ENCODE peak calls at places on chromosomes 2 and 18, in five cellular contexts. One of them, this sample, is unnamed.

GRCh38 chr2:201208563-201209252 is 25.8 kb downstream of the CASP10 start:
- DNase-seq in thyroid gland: no peak
- DNase-seq in adrenal gland: peak; percentile 20
- DNase-seq in body of pancreas: no peak
- DNase-seq in Peyer's patch: peak; percentile 79
- DNase-seq in this sample: no peak

GRCh38 chr18:78768655-78769501 is 210.7 kb upstream of the SALL3 start:
- DNase-seq in thyroid gland: no peak
- DNase-seq in adrenal gland: no peak
- DNase-seq in body of pancreas: no peak
- DNase-seq in Peyer's patch: no peak
- DNase-seq in this sample: no peak

GRCh38 chr2:138537170-138537915 is 35.8 kb downstream of the SPOPL start:
- DNase-seq in thyroid gland: no peak
- DNase-seq in adrenal gland: no peak
- DNase-seq in body of pancreas: no peak
- DNase-seq in Peyer's patch: no peak
- DNase-seq in this sample: no peak

GRCh38 chr2:169862816-169863215 is 35.6 kb downstream of the UBR3 start:
- DNase-seq in thyroid gland: no peak
- DNase-seq in adrenal gland: no peak
- DNase-seq in body of pancreas: no peak
- DNase-seq in Peyer's patch: no peak
- DNase-seq in this sample: no peak

GRCh38 chr2:121778736-121779487 is 23.5 kb downstream of the TSN start:
- DNase-seq in thyroid gland: no peak
- DNase-seq in adrenal gland: no peak
- DNase-seq in body of pancreas: no peak
- DNase-seq in Peyer's patch: no peak
- DNase-seq in this sample: no peak

GRCh38 chr2:83640506-83640905 is 818.6 kb downstream of the SUCLG1 start:
- DNase-seq in thyroid gland: no peak
- DNase-seq in adrenal gland: no peak
- DNase-seq in body of pancreas: no peak
- DNase-seq in Peyer's patch: no peak
- DNase-seq in this sample: no peak

GRCh38 chr2:220134756-220135534 is 507.5 kb downstream of the SLC4A3 start:
- DNase-seq in thyroid gland: no peak
- DNase-seq in adrenal gland: no peak
- DNase-seq in body of pancreas: no peak
- DNase-seq in Peyer's patch: no peak
- DNase-seq in this sample: no peak

GRCh38 chr18:22705328-22705727 is 227.8 kb upstream of the RBBP8 start:
- DNase-seq in thyroid gland: no peak
- DNase-seq in adrenal gland: no peak
- DNase-seq in body of pancreas: no peak
- DNase-seq in Peyer's patch: no peak
- DNase-seq in this sample: no peak

GRCh38 chr2:102839668-102840388 is 78.0 kb downstream of the TMEM182 start:
- DNase-seq in thyroid gland: peak; percentile 10
- DNase-seq in adrenal gland: peak; percentile 27
- DNase-seq in body of pancreas: peak; percentile 27
- DNase-seq in Peyer's patch: no peak
- DNase-seq in this sample: peak; percentile 22

GRCh38 chr18:80034852-80035406 is 695 bp downstream of the RBFA start:
- DNase-seq in thyroid gland: peak; percentile 3
- DNase-seq in adrenal gland: no peak
- DNase-seq in body of pancreas: no peak
- DNase-seq in Peyer's patch: no peak
- DNase-seq in this sample: no peak

GRCh38 chr2:86357392-86357963 is 20.1 kb upstream of the REEP1 start:
- DNase-seq in thyroid gland: no peak
- DNase-seq in adrenal gland: no peak
- DNase-seq in body of pancreas: no peak
- DNase-seq in Peyer's patch: no peak
- DNase-seq in this sample: no peak

GRCh38 chr2:239309398-239310245 is 91.2 kb downstream of the HDAC4 start:
- DNase-seq in thyroid gland: no peak
- DNase-seq in adrenal gland: peak; percentile 23
- DNase-seq in body of pancreas: no peak
- DNase-seq in Peyer's patch: no peak
- DNase-seq in this sample: no peak

GRCh38 chr2:33670392-33670937 is 71.4 kb upstream of the FAM98A start:
- DNase-seq in thyroid gland: no peak
- DNase-seq in adrenal gland: no peak
- DNase-seq in body of pancreas: no peak
- DNase-seq in Peyer's patch: no peak
- DNase-seq in this sample: no peak

GRCh38 chr2:210157546-210157945 is 13.7 kb downstream of the KANSL1L start:
- DNase-seq in thyroid gland: peak; percentile 31
- DNase-seq in adrenal gland: no peak
- DNase-seq in body of pancreas: no peak
- DNase-seq in Peyer's patch: no peak
- DNase-seq in this sample: no peak

GRCh38 chr2:161414385-161415040 is 1.6 kb upstream of the TBR1 start:
- DNase-seq in thyroid gland: no peak
- DNase-seq in adrenal gland: peak; percentile 23
- DNase-seq in body of pancreas: no peak
- DNase-seq in Peyer's patch: no peak
- DNase-seq in this sample: no peak

GRCh38 chr18:31680836-31681568 is 3.4 kb downstream of the B4GALT6 start:
- DNase-seq in thyroid gland: no peak
- DNase-seq in adrenal gland: no peak
- DNase-seq in body of pancreas: no peak
- DNase-seq in Peyer's patch: no peak
- DNase-seq in this sample: no peak

GRCh38 chr2:37325625-37326071 is 1.0 kb upstream of the PRKD3 start:
- DNase-seq in thyroid gland: peak; percentile 16
- DNase-seq in adrenal gland: no peak
- DNase-seq in body of pancreas: no peak
- DNase-seq in Peyer's patch: no peak
- DNase-seq in this sample: no peak

GRCh38 chr2:51722311-51722710 is 690.4 kb upstream of the NRXN1 start:
- DNase-seq in thyroid gland: no peak
- DNase-seq in adrenal gland: no peak
- DNase-seq in body of pancreas: no peak
- DNase-seq in Peyer's patch: no peak
- DNase-seq in this sample: no peak

GRCh38 chr2:109473006-109473380 is 140.8 kb downstream of the SEPTIN10 start:
- DNase-seq in thyroid gland: no peak
- DNase-seq in adrenal gland: no peak
- DNase-seq in body of pancreas: no peak
- DNase-seq in Peyer's patch: no peak
- DNase-seq in this sample: no peak

GRCh38 chr2:143946436-143947385 is 573.2 kb downstream of the ZEB2 start:
- DNase-seq in thyroid gland: no peak
- DNase-seq in adrenal gland: no peak
- DNase-seq in body of pancreas: no peak
- DNase-seq in Peyer's patch: no peak
- DNase-seq in this sample: no peak

GRCh38 chr2:21422050-21422449 is 298.3 kb downstream of the TDRD15 start:
- DNase-seq in thyroid gland: no peak
- DNase-seq in adrenal gland: no peak
- DNase-seq in body of pancreas: no peak
- DNase-seq in Peyer's patch: no peak
- DNase-seq in this sample: no peak

GRCh38 chr2:15940661-15941482 is 522 bp downstream of the MYCN start:
- DNase-seq in thyroid gland: peak; percentile 11
- DNase-seq in adrenal gland: no peak
- DNase-seq in body of pancreas: no peak
- DNase-seq in Peyer's patch: no peak
- DNase-seq in this sample: no peak

GRCh38 chr2:42809876-42810125 is 17.4 kb upstream of the HAAO start:
- DNase-seq in thyroid gland: peak; percentile 89
- DNase-seq in adrenal gland: peak; percentile 83
- DNase-seq in body of pancreas: peak; percentile 86
- DNase-seq in Peyer's patch: peak; percentile 74
- DNase-seq in this sample: peak; percentile 78

GRCh38 chr2:84238907-84239306 is 220.2 kb downstream of the SUCLG1 start:
- DNase-seq in thyroid gland: no peak
- DNase-seq in adrenal gland: no peak
- DNase-seq in body of pancreas: no peak
- DNase-seq in Peyer's patch: no peak
- DNase-seq in this sample: no peak

GRCh38 chr18:59660976-59661743 is 36.1 kb downstream of the CCBE1 start:
- DNase-seq in thyroid gland: no peak
- DNase-seq in adrenal gland: no peak
- DNase-seq in body of pancreas: no peak
- DNase-seq in Peyer's patch: no peak
- DNase-seq in this sample: no peak

GRCh38 chr18:72207280-72207679 is 336.9 kb downstream of the CBLN2 start:
- DNase-seq in thyroid gland: no peak
- DNase-seq in adrenal gland: no peak
- DNase-seq in body of pancreas: no peak
- DNase-seq in Peyer's patch: no peak
- DNase-seq in this sample: no peak

GRCh38 chr2:240235149-240235803 is 94.8 kb upstream of the OTOS start:
- DNase-seq in thyroid gland: no peak
- DNase-seq in adrenal gland: peak; percentile 23
- DNase-seq in body of pancreas: no peak
- DNase-seq in Peyer's patch: no peak
- DNase-seq in this sample: no peak

GRCh38 chr2:221420245-221420644 is 151.9 kb downstream of the EPHA4 start:
- DNase-seq in thyroid gland: no peak
- DNase-seq in adrenal gland: no peak
- DNase-seq in body of pancreas: no peak
- DNase-seq in Peyer's patch: no peak
- DNase-seq in this sample: no peak
- TF ChIP-seq POLR2A in thyroid gland: no peak
- TF ChIP-seq POLR2A in adrenal gland: no peak
- TF ChIP-seq POLR2A in body of pancreas: no peak
- TF ChIP-seq POLR2A in Peyer's patch: no peak
- TF ChIP-seq POLR2A in this sample: no peak

DNA sequence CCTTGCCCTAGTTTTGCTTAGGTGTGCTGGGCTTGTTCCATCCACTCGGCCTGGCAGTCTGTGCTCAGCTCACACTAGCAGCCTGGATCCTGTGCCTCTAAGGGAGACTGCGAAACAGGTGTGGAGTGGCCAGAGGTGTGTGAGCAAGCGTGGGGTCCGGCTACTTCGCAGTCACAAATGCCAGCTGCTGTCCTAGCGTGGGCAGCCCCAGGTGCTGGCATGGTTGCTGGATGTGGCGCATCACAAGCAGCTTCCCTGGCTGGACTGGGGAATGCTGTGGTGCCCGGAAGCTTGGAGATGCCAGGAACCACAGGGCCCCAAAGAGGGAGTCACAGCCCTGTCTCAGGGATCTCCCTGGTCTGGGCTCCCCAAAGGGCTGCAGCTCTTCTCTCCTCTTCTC is 119.0 kb upstream of the TMEFF2 start:
- DNase-seq in thyroid gland: no peak
- DNase-seq in adrenal gland: no peak
- DNase-seq in body of pancreas: no peak
- DNase-seq in Peyer's patch: no peak
- DNase-seq in this sample: no peak
- H3K27ac ChIP-seq in thyroid gland: no peak overlapping the region
- H3K27ac ChIP-seq in adrenal gland: no peak overlapping the region
- H3K27ac ChIP-seq in body of pancreas: no peak overlapping the region
- H3K27ac ChIP-seq in Peyer's patch: no peak overlapping the region
- H3K27ac ChIP-seq in this sample: no peak overlapping the region

GRCh38 chr2:72148975-72149555 is 1.4 kb upstream of the CYP26B1 start:
- DNase-seq in thyroid gland: peak; percentile 58
- DNase-seq in adrenal gland: peak; percentile 63
- DNase-seq in body of pancreas: peak; percentile 27
- DNase-seq in Peyer's patch: no peak
- DNase-seq in this sample: no peak

GRCh38 chr2:72146357-72147302 is 1.0 kb downstream of the CYP26B1 start:
- DNase-seq in thyroid gland: no peak
- DNase-seq in adrenal gland: no peak
- DNase-seq in body of pancreas: peak; percentile 7
- DNase-seq in Peyer's patch: peak; percentile 13
- DNase-seq in this sample: peak; percentile 4

GRCh38 chr2:72148391-72148974 is 821 bp upstream of the CYP26B1 start:
- DNase-seq in thyroid gland: no peak
- DNase-seq in adrenal gland: no peak
- DNase-seq in body of pancreas: peak; percentile 10
- DNase-seq in Peyer's patch: peak; percentile 14
- DNase-seq in this sample: peak; percentile 6

GRCh38 chr2:72147303-72147970 is at the start of gene CYP26B1:
- DNase-seq in thyroid gland: peak; percentile 46
- DNase-seq in adrenal gland: no peak
- DNase-seq in body of pancreas: peak; percentile 17
- DNase-seq in Peyer's patch: peak; percentile 12
- DNase-seq in this sample: peak; percentile 3

DNA sequence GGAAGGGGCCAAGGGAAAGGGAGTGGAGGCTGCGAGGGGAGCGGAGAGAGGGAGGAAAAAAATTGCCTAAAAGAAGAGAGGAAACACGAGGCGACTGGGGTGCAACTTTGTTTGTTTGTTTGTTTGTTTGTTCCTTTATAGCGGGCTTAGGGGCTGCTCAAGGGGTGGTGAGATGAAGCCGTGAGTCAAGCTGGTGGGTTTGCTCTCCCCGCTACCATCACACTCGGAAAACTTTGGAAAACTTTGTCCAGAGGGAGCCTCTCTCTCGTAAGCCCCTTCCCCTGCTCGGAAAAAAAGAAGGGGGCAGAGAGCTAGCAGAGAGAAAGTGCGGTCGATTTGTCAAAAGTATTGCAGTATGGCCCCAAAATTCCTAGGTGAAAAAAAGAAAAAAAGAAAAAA is 308 bp upstream of the CYP26B1 start:
- DNase-seq in thyroid gland: no peak
- DNase-seq in adrenal gland: no peak
- DNase-seq in body of pancreas: no peak
- DNase-seq in Peyer's patch: no peak
- DNase-seq in this sample: peak; percentile 1
- H3K4me3 ChIP-seq in thyroid gland: peak overlapping the region; percentile 4
- H3K4me3 ChIP-seq in adrenal gland: no peak overlapping the region
- H3K4me3 ChIP-seq in body of pancreas: no peak overlapping the region
- H3K4me3 ChIP-seq in Peyer's patch: peak overlapping the region; percentile 53
- H3K4me3 ChIP-seq in this sample: peak overlapping the region; percentile 19

GRCh38 chr2:30421026-30421425 is 26.0 kb upstream of the LCLAT1 start:
- DNase-seq in thyroid gland: no peak
- DNase-seq in adrenal gland: no peak
- DNase-seq in body of pancreas: no peak
- DNase-seq in Peyer's patch: no peak
- DNase-seq in this sample: no peak

GRCh38 chr2:30424231-30424630 is 22.8 kb upstream of the LCLAT1 start:
- DNase-seq in thyroid gland: no peak
- DNase-seq in adrenal gland: no peak
- DNase-seq in body of pancreas: no peak
- DNase-seq in Peyer's patch: no peak
- DNase-seq in this sample: no peak

GRCh38 chr2:30421551-30422436 is 25.3 kb upstream of the LCLAT1 start:
- DNase-seq in thyroid gland: no peak
- DNase-seq in adrenal gland: no peak
- DNase-seq in body of pancreas: no peak
- DNase-seq in Peyer's patch: no peak
- DNase-seq in this sample: no peak

GRCh38 chr2:30425326-30425725 is 21.7 kb upstream of the LCLAT1 start:
- DNase-seq in thyroid gland: no peak
- DNase-seq in adrenal gland: no peak
- DNase-seq in body of pancreas: no peak
- DNase-seq in Peyer's patch: no peak
- DNase-seq in this sample: no peak

DNA sequence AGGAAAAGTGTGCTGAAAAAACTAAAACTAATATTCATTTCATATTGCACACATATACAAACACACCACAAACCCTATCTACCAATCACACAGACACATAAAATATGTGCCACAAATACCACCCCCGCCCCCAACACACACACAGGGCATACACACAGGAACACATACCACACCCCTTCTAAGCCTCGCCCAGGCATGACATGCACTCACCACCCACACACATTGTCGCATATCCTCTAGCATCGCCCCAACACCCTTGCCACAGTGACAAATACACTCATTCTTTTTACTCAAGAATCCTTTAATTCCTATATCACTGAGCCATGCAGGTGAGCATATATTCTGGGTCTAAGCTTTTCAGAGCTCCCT is 24.6 kb upstream of the LCLAT1 start:
- DNase-seq in thyroid gland: peak; percentile 29
- DNase-seq in adrenal gland: no peak
- DNase-seq in body of pancreas: no peak
- DNase-seq in Peyer's patch: peak; percentile 72
- DNase-seq in this sample: no peak
- TF ChIP-seq POLR2A in thyroid gland: no peak
- TF ChIP-seq POLR2A in adrenal gland: no peak
- TF ChIP-seq POLR2A in body of pancreas: no peak
- TF ChIP-seq POLR2A in Peyer's patch: no peak
- TF ChIP-seq POLR2A in this sample: no peak